ENCODE peak calls at places on chromosomes 6 and 20, in eight cellular contexts. One of them, this sample, is unnamed.

GRCh38 chr6:141107562-141108160 is 1025.1 kb upstream of the GJE1 start:
- DNase-seq in DND-41: no peak
- DNase-seq in A549: no peak
- DNase-seq in hepatocyte: no peak
- DNase-seq in ovary: no peak
- DNase-seq in sigmoid colon: no peak
- DNase-seq in caudate nucleus: no peak
- DNase-seq in stomach: no peak
- DNase-seq in this sample: no peak

GRCh38 chr6:827431-827830 is 134.5 kb upstream of the EXOC2 start:
- DNase-seq in DND-41: no peak
- DNase-seq in A549: no peak
- DNase-seq in hepatocyte: no peak
- DNase-seq in ovary: no peak
- DNase-seq in sigmoid colon: no peak
- DNase-seq in caudate nucleus: no peak
- DNase-seq in stomach: no peak
- DNase-seq in this sample: no peak

GRCh38 chr6:16179970-16180431 is 51.1 kb downstream of the MYLIP start:
- DNase-seq in DND-41: peak
- DNase-seq in A549: no peak
- DNase-seq in hepatocyte: no peak
- DNase-seq in ovary: no peak
- DNase-seq in sigmoid colon: no peak
- DNase-seq in caudate nucleus: no peak
- DNase-seq in stomach: no peak
- DNase-seq in this sample: no peak

GRCh38 chr20:16459019-16459700 is 114.1 kb downstream of the KIF16B start:
- DNase-seq in DND-41: no peak
- DNase-seq in A549: peak
- DNase-seq in hepatocyte: peak
- DNase-seq in ovary: peak
- DNase-seq in sigmoid colon: peak
- DNase-seq in caudate nucleus: no peak
- DNase-seq in stomach: no peak
- DNase-seq in this sample: no peak

GRCh38 chr6:29653452-29654038 is 3.3 kb upstream of the MOG start:
- DNase-seq in DND-41: peak
- DNase-seq in A549: peak
- DNase-seq in hepatocyte: peak
- DNase-seq in ovary: peak
- DNase-seq in sigmoid colon: no peak
- DNase-seq in caudate nucleus: peak
- DNase-seq in stomach: peak
- DNase-seq in this sample: no peak

GRCh38 chr6:34065470-34066283 is 80.2 kb downstream of the GRM4 start:
- DNase-seq in DND-41: no peak
- DNase-seq in A549: no peak
- DNase-seq in hepatocyte: no peak
- DNase-seq in ovary: no peak
- DNase-seq in sigmoid colon: no peak
- DNase-seq in caudate nucleus: no peak
- DNase-seq in stomach: no peak
- DNase-seq in this sample: no peak

GRCh38 chr6:135196739-135197510 is 15.8 kb downstream of the MYB start:
- DNase-seq in DND-41: no peak
- DNase-seq in A549: no peak
- DNase-seq in hepatocyte: no peak
- DNase-seq in ovary: no peak
- DNase-seq in sigmoid colon: no peak
- DNase-seq in caudate nucleus: no peak
- DNase-seq in stomach: no peak
- DNase-seq in this sample: no peak

GRCh38 chr6:142833054-142833453 is 111.9 kb downstream of the HIVEP2 start:
- DNase-seq in DND-41: no peak
- DNase-seq in A549: peak
- DNase-seq in hepatocyte: no peak
- DNase-seq in ovary: no peak
- DNase-seq in sigmoid colon: no peak
- DNase-seq in caudate nucleus: no peak
- DNase-seq in stomach: no peak
- DNase-seq in this sample: no peak

GRCh38 chr6:87944541-87944954 is 103.1 kb upstream of the SPACA1 start:
- DNase-seq in DND-41: no peak
- DNase-seq in A549: peak
- DNase-seq in hepatocyte: peak
- DNase-seq in ovary: no peak
- DNase-seq in sigmoid colon: no peak
- DNase-seq in caudate nucleus: no peak
- DNase-seq in stomach: peak
- DNase-seq in this sample: peak

GRCh38 chr6:32475392-32476206 is 35.9 kb downstream of the HLA-DRA start:
- DNase-seq in DND-41: no peak
- DNase-seq in A549: no peak
- DNase-seq in hepatocyte: no peak
- DNase-seq in ovary: no peak
- DNase-seq in sigmoid colon: no peak
- DNase-seq in caudate nucleus: no peak
- DNase-seq in stomach: no peak
- DNase-seq in this sample: no peak

GRCh38 chr6:43835872-43836419 is 65.9 kb downstream of the VEGFA start:
- DNase-seq in DND-41: no peak
- DNase-seq in A549: no peak
- DNase-seq in hepatocyte: no peak
- DNase-seq in ovary: no peak
- DNase-seq in sigmoid colon: no peak
- DNase-seq in caudate nucleus: no peak
- DNase-seq in stomach: no peak
- DNase-seq in this sample: no peak

GRCh38 chr6:112979830-112980229 is 632.7 kb downstream of the RFPL4B start:
- DNase-seq in DND-41: no peak
- DNase-seq in A549: no peak
- DNase-seq in hepatocyte: peak
- DNase-seq in ovary: no peak
- DNase-seq in sigmoid colon: no peak
- DNase-seq in caudate nucleus: no peak
- DNase-seq in stomach: no peak
- DNase-seq in this sample: no peak

GRCh38 chr6:55176958-55177357 is 2.6 kb downstream of the HCRTR2 start:
- DNase-seq in DND-41: no peak
- DNase-seq in A549: no peak
- DNase-seq in hepatocyte: peak
- DNase-seq in ovary: no peak
- DNase-seq in sigmoid colon: no peak
- DNase-seq in caudate nucleus: no peak
- DNase-seq in stomach: no peak
- DNase-seq in this sample: no peak

GRCh38 chr6:75546401-75546800 is 52.8 kb upstream of the FILIP1 start:
- DNase-seq in DND-41: no peak
- DNase-seq in A549: peak
- DNase-seq in hepatocyte: no peak
- DNase-seq in ovary: no peak
- DNase-seq in sigmoid colon: no peak
- DNase-seq in caudate nucleus: no peak
- DNase-seq in stomach: no peak
- DNase-seq in this sample: no peak

GRCh38 chr6:169162968-169163903 is 90.4 kb downstream of the THBS2 start:
- DNase-seq in DND-41: no peak
- DNase-seq in A549: peak
- DNase-seq in hepatocyte: peak
- DNase-seq in ovary: peak
- DNase-seq in sigmoid colon: peak
- DNase-seq in caudate nucleus: no peak
- DNase-seq in stomach: no peak
- DNase-seq in this sample: no peak

GRCh38 chr6:169162249-169162967 is 91.2 kb downstream of the THBS2 start:
- DNase-seq in DND-41: no peak
- DNase-seq in A549: no peak
- DNase-seq in hepatocyte: no peak
- DNase-seq in ovary: peak
- DNase-seq in sigmoid colon: no peak
- DNase-seq in caudate nucleus: peak
- DNase-seq in stomach: peak
- DNase-seq in this sample: no peak

GRCh38 chr6:169165561-169166300 is 87.9 kb downstream of the THBS2 start:
- DNase-seq in DND-41: no peak
- DNase-seq in A549: no peak
- DNase-seq in hepatocyte: no peak
- DNase-seq in ovary: no peak
- DNase-seq in sigmoid colon: peak
- DNase-seq in caudate nucleus: no peak
- DNase-seq in stomach: peak
- DNase-seq in this sample: no peak

GRCh38 chr6:169165031-169165430 is 88.6 kb downstream of the THBS2 start:
- DNase-seq in DND-41: no peak
- DNase-seq in A549: no peak
- DNase-seq in hepatocyte: no peak
- DNase-seq in ovary: no peak
- DNase-seq in sigmoid colon: peak
- DNase-seq in caudate nucleus: no peak
- DNase-seq in stomach: peak
- DNase-seq in this sample: no peak

DNA sequence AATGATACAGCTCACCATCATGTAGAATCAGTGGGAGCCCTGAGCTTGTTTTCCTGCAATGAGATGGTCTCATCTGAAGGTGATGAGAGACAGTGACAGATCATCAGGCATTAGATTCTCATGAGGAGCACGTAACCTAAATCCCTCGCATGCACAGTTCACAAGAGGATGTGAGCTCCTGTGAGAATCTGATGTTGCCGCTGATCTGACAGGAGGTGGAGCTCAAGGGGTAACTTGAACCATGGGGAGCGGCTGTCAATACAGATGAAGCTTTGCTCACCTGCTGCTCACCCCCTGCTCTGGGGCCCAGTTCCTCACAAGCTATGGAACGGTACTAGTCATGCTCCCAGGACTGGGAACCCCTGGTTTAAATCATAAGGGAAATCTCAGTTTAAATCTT is 89.2 kb downstream of the THBS2 start:
- DNase-seq in DND-41: no peak
- DNase-seq in A549: no peak
- DNase-seq in hepatocyte: no peak
- DNase-seq in ovary: no peak
- DNase-seq in sigmoid colon: peak
- DNase-seq in caudate nucleus: no peak
- DNase-seq in stomach: peak
- DNase-seq in this sample: no peak
- H3K27ac ChIP-seq in DND-41: no peak
- H3K27ac ChIP-seq in A549: no peak
- H3K27ac ChIP-seq in hepatocyte: no peak
- H3K27ac ChIP-seq in ovary: no peak
- H3K27ac ChIP-seq in sigmoid colon: no peak
- H3K27ac ChIP-seq in caudate nucleus: no peak
- H3K27ac ChIP-seq in stomach: no peak
- H3K27ac ChIP-seq in this sample: no peak

GRCh38 chr6:131394768-131395432 is 178.1 kb upstream of the ARG1 start:
- DNase-seq in DND-41: no peak
- DNase-seq in A549: no peak
- DNase-seq in hepatocyte: no peak
- DNase-seq in ovary: no peak
- DNase-seq in sigmoid colon: no peak
- DNase-seq in caudate nucleus: no peak
- DNase-seq in stomach: no peak
- DNase-seq in this sample: no peak

GRCh38 chr6:131398176-131398575 is 174.8 kb upstream of the ARG1 start:
- DNase-seq in DND-41: no peak
- DNase-seq in A549: no peak
- DNase-seq in hepatocyte: no peak
- DNase-seq in ovary: no peak
- DNase-seq in sigmoid colon: no peak
- DNase-seq in caudate nucleus: no peak
- DNase-seq in stomach: no peak
- DNase-seq in this sample: no peak

GRCh38 chr6:131400782-131401496 is 172.1 kb upstream of the ARG1 start:
- DNase-seq in DND-41: no peak
- DNase-seq in A549: no peak
- DNase-seq in hepatocyte: no peak
- DNase-seq in ovary: no peak
- DNase-seq in sigmoid colon: no peak
- DNase-seq in caudate nucleus: no peak
- DNase-seq in stomach: no peak
- DNase-seq in this sample: no peak

GRCh38 chr6:131400054-131400781 is 172.8 kb upstream of the ARG1 start:
- DNase-seq in DND-41: no peak
- DNase-seq in A549: peak
- DNase-seq in hepatocyte: no peak
- DNase-seq in ovary: no peak
- DNase-seq in sigmoid colon: no peak
- DNase-seq in caudate nucleus: no peak
- DNase-seq in stomach: no peak
- DNase-seq in this sample: no peak
- H3K27ac ChIP-seq in DND-41: no peak
- H3K27ac ChIP-seq in A549: peak
- H3K27ac ChIP-seq in hepatocyte: no peak
- H3K27ac ChIP-seq in ovary: no peak
- H3K27ac ChIP-seq in sigmoid colon: no peak
- H3K27ac ChIP-seq in caudate nucleus: no peak
- H3K27ac ChIP-seq in stomach: no peak
- H3K27ac ChIP-seq in this sample: no peak

DNA sequence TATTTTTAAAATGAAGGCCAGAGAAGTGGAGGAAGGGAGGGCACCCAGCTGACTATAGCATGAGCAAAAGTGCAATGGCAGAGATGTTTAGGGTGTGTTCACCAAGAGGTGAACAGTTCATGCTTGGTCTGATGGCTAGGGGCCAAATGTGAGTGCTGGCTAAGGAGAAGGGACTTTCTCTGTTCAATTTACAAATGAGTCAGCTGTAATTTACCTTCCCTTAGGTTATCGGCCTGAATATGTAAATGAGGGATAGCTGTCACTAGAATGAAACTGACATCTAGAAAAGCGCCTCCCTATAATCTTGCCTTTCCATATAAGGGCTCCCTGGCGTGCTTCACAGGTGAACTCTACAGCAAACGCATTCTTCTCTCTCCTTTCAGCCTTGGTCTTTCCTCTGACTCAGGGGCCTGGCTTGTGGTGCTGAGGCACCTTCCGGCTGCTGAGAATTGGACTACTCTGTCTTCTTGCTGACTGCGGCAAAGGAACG is 114.7 kb upstream of the BACH2 start:
- DNase-seq in DND-41: no peak
- DNase-seq in A549: peak
- DNase-seq in hepatocyte: peak
- DNase-seq in ovary: no peak
- DNase-seq in sigmoid colon: no peak
- DNase-seq in caudate nucleus: no peak
- DNase-seq in stomach: peak
- DNase-seq in this sample: no peak
- H3K27ac ChIP-seq in DND-41: no peak
- H3K27ac ChIP-seq in A549: no peak
- H3K27ac ChIP-seq in hepatocyte: no peak
- H3K27ac ChIP-seq in ovary: no peak
- H3K27ac ChIP-seq in sigmoid colon: no peak
- H3K27ac ChIP-seq in caudate nucleus: no peak
- H3K27ac ChIP-seq in stomach: no peak
- H3K27ac ChIP-seq in this sample: no peak

DNA sequence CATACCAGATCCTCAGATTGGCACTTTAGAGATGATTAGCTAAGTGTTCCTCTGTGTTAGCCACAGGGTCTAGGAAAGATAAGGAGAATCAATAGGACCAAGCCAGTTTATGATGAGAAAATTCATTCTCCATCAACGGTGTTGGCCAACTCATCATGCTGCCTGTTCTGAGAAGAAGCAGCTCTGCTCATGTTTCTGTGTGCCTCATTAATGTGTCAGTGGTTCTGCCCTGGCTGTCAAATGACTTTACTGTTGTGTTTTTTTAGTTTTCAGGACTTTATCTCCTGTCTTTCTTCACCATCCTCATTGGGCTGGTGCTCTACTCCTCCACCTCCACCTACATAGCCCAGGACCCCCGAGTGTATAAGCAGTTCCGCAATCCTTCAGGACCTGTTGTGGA is 234.3 kb upstream of the PLN start:
- DNase-seq in DND-41: no peak
- DNase-seq in A549: no peak
- DNase-seq in hepatocyte: no peak
- DNase-seq in ovary: no peak
- DNase-seq in sigmoid colon: no peak
- DNase-seq in caudate nucleus: no peak
- DNase-seq in stomach: no peak
- DNase-seq in this sample: no peak
- H3K27ac ChIP-seq in DND-41: no peak
- H3K27ac ChIP-seq in A549: no peak
- H3K27ac ChIP-seq in hepatocyte: no peak
- H3K27ac ChIP-seq in ovary: no peak
- H3K27ac ChIP-seq in sigmoid colon: peak
- H3K27ac ChIP-seq in caudate nucleus: no peak
- H3K27ac ChIP-seq in stomach: no peak
- H3K27ac ChIP-seq in this sample: no peak

This sample was measured in upper lobe of right lung.